ENCODE peak calls at places on chromosomes 11 and 22, in nine cellular contexts. One of them, this sample, is unnamed.

GRCh38 chr22:20495861-20496681 is 476 bp upstream of the KLHL22 start:
- DNase-seq in fibroblast of lung: peak
- DNase-seq in neural progenitor cell: peak
- DNase-seq in transverse colon: peak
- DNase-seq in right atrium auricular region: peak
- DNase-seq in lower leg skin: peak
- DNase-seq in mammary epithelial cell: peak
- DNase-seq in GM20000: peak
- DNase-seq in tibial artery: peak
- DNase-seq in this sample: peak

GRCh38 chr11:128518493-128519207 is 68.7 kb downstream of the ETS1 start:
- DNase-seq in fibroblast of lung: peak
- DNase-seq in neural progenitor cell: no peak
- DNase-seq in transverse colon: no peak
- DNase-seq in right atrium auricular region: no peak
- DNase-seq in lower leg skin: no peak
- DNase-seq in mammary epithelial cell: no peak
- DNase-seq in GM20000: no peak
- DNase-seq in tibial artery: no peak
- DNase-seq in this sample: no peak

GRCh38 chr11:35083181-35084061 is 55.5 kb upstream of the CD44 start:
- DNase-seq in fibroblast of lung: peak
- DNase-seq in neural progenitor cell: peak
- DNase-seq in transverse colon: peak
- DNase-seq in right atrium auricular region: peak
- DNase-seq in lower leg skin: peak
- DNase-seq in mammary epithelial cell: peak
- DNase-seq in GM20000: peak
- DNase-seq in tibial artery: peak
- DNase-seq in this sample: peak

GRCh38 chr11:44893250-44894216 is 57.1 kb downstream of the TP53I11 start:
- DNase-seq in fibroblast of lung: no peak
- DNase-seq in neural progenitor cell: peak
- DNase-seq in transverse colon: no peak
- DNase-seq in right atrium auricular region: no peak
- DNase-seq in lower leg skin: peak
- DNase-seq in mammary epithelial cell: no peak
- DNase-seq in GM20000: no peak
- DNase-seq in tibial artery: peak
- DNase-seq in this sample: no peak

GRCh38 chr11:66889974-66890373 is 33.1 kb downstream of the LRFN4 start:
- DNase-seq in fibroblast of lung: peak
- DNase-seq in neural progenitor cell: peak
- DNase-seq in transverse colon: no peak
- DNase-seq in right atrium auricular region: no peak
- DNase-seq in lower leg skin: no peak
- DNase-seq in mammary epithelial cell: no peak
- DNase-seq in GM20000: no peak
- DNase-seq in tibial artery: no peak
- DNase-seq in this sample: no peak

GRCh38 chr11:115501895-115502589 is 2.2 kb downstream of the CADM1 start:
- DNase-seq in fibroblast of lung: peak
- DNase-seq in neural progenitor cell: peak
- DNase-seq in transverse colon: no peak
- DNase-seq in right atrium auricular region: no peak
- DNase-seq in lower leg skin: no peak
- DNase-seq in mammary epithelial cell: peak
- DNase-seq in GM20000: peak
- DNase-seq in tibial artery: no peak
- DNase-seq in this sample: no peak

GRCh38 chr11:76778874-76779273 is 4.3 kb upstream of the TSKU start:
- DNase-seq in fibroblast of lung: peak
- DNase-seq in neural progenitor cell: no peak
- DNase-seq in transverse colon: no peak
- DNase-seq in right atrium auricular region: no peak
- DNase-seq in lower leg skin: no peak
- DNase-seq in mammary epithelial cell: no peak
- DNase-seq in GM20000: no peak
- DNase-seq in tibial artery: no peak
- DNase-seq in this sample: no peak

GRCh38 chr11:2214527-2215229 is 43.1 kb upstream of the TH start:
- DNase-seq in fibroblast of lung: no peak
- DNase-seq in neural progenitor cell: no peak
- DNase-seq in transverse colon: no peak
- DNase-seq in right atrium auricular region: peak
- DNase-seq in lower leg skin: no peak
- DNase-seq in mammary epithelial cell: no peak
- DNase-seq in GM20000: no peak
- DNase-seq in tibial artery: no peak
- DNase-seq in this sample: no peak

GRCh38 chr11:123356539-123356938 is 73.5 kb upstream of the GRAMD1B start:
- DNase-seq in fibroblast of lung: no peak
- DNase-seq in neural progenitor cell: no peak
- DNase-seq in transverse colon: no peak
- DNase-seq in right atrium auricular region: no peak
- DNase-seq in lower leg skin: no peak
- DNase-seq in mammary epithelial cell: no peak
- DNase-seq in GM20000: no peak
- DNase-seq in tibial artery: no peak
- DNase-seq in this sample: no peak

GRCh38 chr11:122983438-122984185 is 2.0 kb upstream of the BSX start:
- DNase-seq in fibroblast of lung: no peak
- DNase-seq in neural progenitor cell: peak
- DNase-seq in transverse colon: no peak
- DNase-seq in right atrium auricular region: no peak
- DNase-seq in lower leg skin: no peak
- DNase-seq in mammary epithelial cell: no peak
- DNase-seq in GM20000: no peak
- DNase-seq in tibial artery: no peak
- DNase-seq in this sample: no peak

GRCh38 chr22:44890416-44891292 is 119.2 kb downstream of the PHF21B start:
- DNase-seq in fibroblast of lung: no peak
- DNase-seq in neural progenitor cell: no peak
- DNase-seq in transverse colon: no peak
- DNase-seq in right atrium auricular region: no peak
- DNase-seq in lower leg skin: no peak
- DNase-seq in mammary epithelial cell: no peak
- DNase-seq in GM20000: no peak
- DNase-seq in tibial artery: no peak
- DNase-seq in this sample: no peak

GRCh38 chr11:95325777-95326258 is 94.8 kb upstream of the SESN3 start:
- DNase-seq in fibroblast of lung: no peak
- DNase-seq in neural progenitor cell: no peak
- DNase-seq in transverse colon: no peak
- DNase-seq in right atrium auricular region: no peak
- DNase-seq in lower leg skin: no peak
- DNase-seq in mammary epithelial cell: no peak
- DNase-seq in GM20000: no peak
- DNase-seq in tibial artery: no peak
- DNase-seq in this sample: no peak

GRCh38 chr11:104327864-104328513 is 164.0 kb upstream of the PDGFD start:
- DNase-seq in fibroblast of lung: no peak
- DNase-seq in neural progenitor cell: no peak
- DNase-seq in transverse colon: no peak
- DNase-seq in right atrium auricular region: no peak
- DNase-seq in lower leg skin: no peak
- DNase-seq in mammary epithelial cell: no peak
- DNase-seq in GM20000: no peak
- DNase-seq in tibial artery: no peak
- DNase-seq in this sample: no peak

DNA sequence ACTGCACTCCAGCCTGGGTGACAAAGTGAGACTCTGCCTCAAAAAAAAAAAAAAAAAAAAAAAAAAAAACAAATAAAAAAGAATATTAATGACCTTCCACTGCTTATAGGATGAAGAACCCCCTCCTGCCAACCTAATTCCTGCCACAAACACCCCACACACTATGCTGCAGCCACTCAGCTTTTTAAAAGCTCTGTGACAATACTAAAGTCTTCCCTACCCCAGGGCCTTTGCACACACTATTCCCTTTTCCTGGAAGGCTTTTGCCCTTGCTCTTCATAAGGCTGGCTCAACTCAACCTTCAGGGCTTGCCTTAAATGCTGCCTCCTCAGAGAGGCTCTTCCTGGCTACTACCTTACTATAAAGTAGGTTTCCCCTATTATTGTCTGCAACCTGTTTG is 10.8 kb upstream of the KCNJ11 start:
- DNase-seq in fibroblast of lung: no peak
- DNase-seq in neural progenitor cell: no peak
- DNase-seq in transverse colon: no peak
- DNase-seq in right atrium auricular region: no peak
- DNase-seq in lower leg skin: no peak
- DNase-seq in mammary epithelial cell: no peak
- DNase-seq in GM20000: no peak
- DNase-seq in tibial artery: no peak
- DNase-seq in this sample: no peak
- TF ChIP-seq CTCF in fibroblast of lung: no peak
- TF ChIP-seq CTCF in neural progenitor cell: no peak
- TF ChIP-seq CTCF in transverse colon: no peak
- TF ChIP-seq CTCF in right atrium auricular region: no peak
- TF ChIP-seq CTCF in lower leg skin: no peak
- TF ChIP-seq CTCF in mammary epithelial cell: no peak
- TF ChIP-seq CTCF in GM20000: no peak
- TF ChIP-seq CTCF in tibial artery: no peak
- TF ChIP-seq CTCF in this sample: no peak

DNA sequence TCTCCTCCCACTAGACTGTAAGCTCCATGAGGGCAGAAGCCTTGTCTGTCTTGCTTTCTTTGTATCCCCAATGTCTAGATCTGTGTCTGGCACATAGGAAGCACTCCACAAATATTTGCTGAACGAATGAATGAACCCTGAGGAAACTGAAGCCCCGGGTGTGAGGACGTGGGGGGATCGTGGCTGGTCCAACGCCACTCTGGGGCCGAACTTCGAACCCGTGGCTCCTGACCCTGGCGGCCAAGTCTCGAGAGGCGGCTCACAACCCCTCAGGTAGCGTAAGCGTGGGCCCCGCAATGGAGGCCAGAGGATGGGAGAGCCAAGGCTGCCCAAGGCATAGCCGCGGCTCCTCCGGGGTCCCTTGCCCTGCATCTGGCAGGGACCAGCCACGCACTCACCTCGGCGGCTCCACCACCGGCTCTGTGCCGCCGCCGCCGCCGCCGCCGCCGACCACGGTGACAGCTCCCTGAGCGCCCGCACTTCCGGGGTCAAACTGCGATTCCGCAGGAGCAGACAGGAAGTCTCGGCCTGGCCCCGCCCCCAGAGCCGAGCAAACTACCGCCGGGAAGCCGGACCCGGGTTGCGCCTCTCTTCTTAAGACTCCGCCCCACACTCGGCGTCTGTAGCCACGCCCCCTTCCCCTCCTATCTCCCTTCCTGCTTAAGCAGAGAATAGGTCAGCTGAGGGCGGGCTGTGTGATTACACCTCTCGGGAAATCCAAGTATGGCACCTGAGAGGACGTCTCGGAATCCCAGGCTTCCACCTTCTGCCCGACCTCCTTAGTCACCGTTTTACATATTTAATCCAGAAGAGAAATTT is at the start of gene ASCC2:
- DNase-seq in fibroblast of lung: peak
- DNase-seq in neural progenitor cell: peak
- DNase-seq in transverse colon: peak
- DNase-seq in right atrium auricular region: peak
- DNase-seq in lower leg skin: peak
- DNase-seq in mammary epithelial cell: peak
- DNase-seq in GM20000: peak
- DNase-seq in tibial artery: peak
- DNase-seq in this sample: peak
- TF ChIP-seq CTCF in fibroblast of lung: no peak
- TF ChIP-seq CTCF in neural progenitor cell: peak
- TF ChIP-seq CTCF in transverse colon: peak
- TF ChIP-seq CTCF in right atrium auricular region: no peak
- TF ChIP-seq CTCF in lower leg skin: no peak
- TF ChIP-seq CTCF in mammary epithelial cell: no peak
- TF ChIP-seq CTCF in GM20000: no peak
- TF ChIP-seq CTCF in tibial artery: peak
- TF ChIP-seq CTCF in this sample: no peak

DNA sequence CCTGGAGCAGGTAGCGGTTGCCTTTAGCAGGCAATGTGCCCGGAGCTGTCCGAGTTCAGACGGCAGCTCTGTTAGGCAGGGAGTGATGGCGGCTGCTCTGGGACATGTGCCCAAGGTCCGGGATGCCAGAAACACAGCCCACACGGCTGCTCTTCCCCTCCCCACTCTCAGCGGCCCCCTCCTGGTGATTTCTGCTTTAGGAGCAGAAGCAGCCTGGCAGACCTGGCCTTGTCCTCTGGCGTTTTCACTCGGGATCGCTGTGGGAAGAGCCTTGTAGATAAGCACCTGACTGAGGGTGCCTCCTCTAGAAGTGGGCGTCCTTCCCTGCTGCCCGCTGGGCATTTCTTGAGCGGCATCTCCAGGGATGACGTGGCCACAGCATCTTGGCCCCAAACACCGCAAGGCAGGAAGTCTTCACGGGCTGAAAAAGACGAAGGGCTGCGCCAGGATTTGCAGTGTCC is 392.2 kb downstream of the TBC1D22A start:
- DNase-seq in fibroblast of lung: peak
- DNase-seq in neural progenitor cell: no peak
- DNase-seq in transverse colon: no peak
- DNase-seq in right atrium auricular region: peak
- DNase-seq in lower leg skin: no peak
- DNase-seq in mammary epithelial cell: peak
- DNase-seq in GM20000: no peak
- DNase-seq in tibial artery: no peak
- DNase-seq in this sample: peak
- TF ChIP-seq CTCF in fibroblast of lung: peak
- TF ChIP-seq CTCF in neural progenitor cell: no peak
- TF ChIP-seq CTCF in transverse colon: no peak
- TF ChIP-seq CTCF in right atrium auricular region: no peak
- TF ChIP-seq CTCF in lower leg skin: no peak
- TF ChIP-seq CTCF in mammary epithelial cell: no peak
- TF ChIP-seq CTCF in GM20000: no peak
- TF ChIP-seq CTCF in tibial artery: no peak
- TF ChIP-seq CTCF in this sample: no peak

DNA sequence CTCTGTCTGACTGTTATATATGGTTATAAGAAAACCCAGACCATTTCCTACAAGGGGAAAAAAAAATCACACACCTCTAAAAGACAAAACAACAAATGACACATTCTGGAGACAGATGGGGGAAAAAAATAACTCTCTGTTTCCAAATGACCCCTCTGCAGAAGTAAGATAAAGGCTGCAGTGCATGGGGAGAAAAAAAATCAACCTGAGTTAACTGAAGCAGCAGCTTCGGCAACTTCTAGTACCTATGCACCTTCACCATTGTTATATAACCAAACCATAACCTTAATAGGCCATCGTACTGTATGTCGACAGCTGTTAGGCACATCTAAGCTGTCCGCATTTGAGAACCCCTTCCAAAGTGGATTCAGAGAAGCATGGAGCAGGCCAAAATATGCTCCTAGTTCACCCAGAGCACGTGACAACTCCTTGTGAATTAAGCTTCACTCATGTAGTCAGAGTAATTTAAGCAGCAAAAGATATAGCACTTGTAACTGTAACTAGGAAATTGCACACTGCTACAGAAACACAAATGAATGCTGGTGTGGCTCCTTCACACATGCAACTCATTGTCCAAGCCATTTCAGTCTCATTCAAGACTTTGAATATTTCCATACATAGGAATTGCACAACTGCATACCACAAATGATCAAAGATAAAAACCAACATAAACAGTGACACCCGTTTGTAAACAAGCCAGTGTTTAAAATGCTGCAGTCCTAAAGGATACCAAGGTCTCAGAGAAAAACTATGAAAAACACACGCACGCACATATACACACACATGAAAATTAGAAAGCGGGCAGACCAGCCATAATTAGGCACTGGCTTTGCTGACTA is 2.7 kb downstream of the SIK3 start:
- DNase-seq in fibroblast of lung: peak
- DNase-seq in neural progenitor cell: no peak
- DNase-seq in transverse colon: no peak
- DNase-seq in right atrium auricular region: no peak
- DNase-seq in lower leg skin: no peak
- DNase-seq in mammary epithelial cell: no peak
- DNase-seq in GM20000: no peak
- DNase-seq in tibial artery: no peak
- DNase-seq in this sample: peak
- TF ChIP-seq CTCF in fibroblast of lung: no peak
- TF ChIP-seq CTCF in neural progenitor cell: no peak
- TF ChIP-seq CTCF in transverse colon: no peak
- TF ChIP-seq CTCF in right atrium auricular region: no peak
- TF ChIP-seq CTCF in lower leg skin: no peak
- TF ChIP-seq CTCF in mammary epithelial cell: no peak
- TF ChIP-seq CTCF in GM20000: no peak
- TF ChIP-seq CTCF in tibial artery: no peak
- TF ChIP-seq CTCF in this sample: no peak

This sample was measured in MCF 10A.